ENCODE peak calls at places on chromosomes 7 and 10, in five cellular contexts. Q, Y, X, T and G are unnamed samples.

GRCh38 chr10:97574374-97575100 is 2.0 kb downstream of the ANKRD2 start:
- DNase-seq in Q (peak; percentile 42), X (peak; percentile 87), Y (no peak), T (peak; percentile 64), G (peak; percentile 66)

GRCh38 chr7:159020987-159021386 is 123.7 kb downstream of the VIPR2 start:
- DNase-seq in Q (no peak), Y (no peak), X (no peak), T (no peak), G (no peak)

GRCh38 chr7:68820321-68820720 is 778.0 kb upstream of the AUTS2 start:
- DNase-seq in Y (no peak), Q (no peak), X (no peak), T (no peak), G (no peak)

GRCh38 chr7:129143724-129144094 is 798 bp upstream of the TSPAN33 start:
- DNase-seq in Q (no peak), T (no peak), Y (no peak), X (no peak), G (no peak)

GRCh38 chr7:42645906-42646305 is 266.0 kb downstream of the C7orf25 start:
- DNase-seq in X (no peak), T (no peak), Y (no peak), Q (no peak), G (no peak)

GRCh38 chr10:114544045-114544659 is 113.9 kb downstream of the ABLIM1 start:
- DNase-seq in Q (no peak), Y (no peak), X (peak; percentile 49), T (peak; percentile 93), G (no peak)

GRCh38 chr10:22669163-22669711 is 45.1 kb downstream of the PIP4K2A start:
- DNase-seq in Y (no peak), T (no peak), X (no peak), Q (no peak), G (no peak)

GRCh38 chr10:93126484-93127052 is 52.9 kb downstream of the CYP26A1 start:
- DNase-seq in Q (no peak), Y (no peak), T (no peak), X (no peak), G (peak; percentile 8)

GRCh38 chr10:129945941-129946760 is 17.9 kb downstream of the EBF3 start:
- DNase-seq in T (peak; percentile 23), Q (peak; percentile 38), Y (peak; percentile 19), X (no peak), G (no peak)

DNA sequence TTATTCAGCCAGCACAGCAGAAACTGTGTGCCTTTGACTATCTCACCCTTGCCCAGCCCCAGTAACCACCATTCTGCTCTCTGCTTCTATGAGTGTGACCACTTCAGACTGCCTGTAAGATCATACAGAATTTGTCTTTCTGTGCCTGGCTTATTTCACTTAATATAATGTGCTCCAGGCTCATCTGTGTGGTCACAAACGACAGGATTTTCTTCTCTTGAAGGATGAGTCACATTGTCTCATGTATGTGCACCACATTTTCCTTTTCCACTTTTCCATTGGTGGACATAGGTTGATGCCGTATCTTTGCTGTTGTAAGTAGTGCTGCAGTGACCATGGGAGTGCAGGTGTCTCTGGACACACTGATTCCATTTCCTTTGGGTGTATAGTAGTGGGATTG is 122.5 kb upstream of the LANCL2 start:
- DNase-seq in T (no peak), Y (no peak), Q (peak; percentile 56), X (no peak), G (no peak)
- TF ChIP-seq POLR2A in T (no peak), Y (no peak), Q (no peak), X (no peak), G (no peak)

GRCh38 chr7:121081327-121081936 is 92.9 kb downstream of the CPED1 start:
- DNase-seq in Y (no peak), X (no peak), Q (peak; percentile 85), T (no peak), G (no peak)
- TF ChIP-seq POLR2A in Y (peak; percentile 13), X (no peak), Q (no peak), T (no peak), G (no peak)

GRCh38 chr10:102394801-102395676 is 466 bp upstream of the NFKB2 start:
- DNase-seq in X (peak; percentile 93), T (peak; percentile 97), Y (peak; percentile 84), Q (peak; percentile 87), G (peak; percentile 98)
- TF ChIP-seq POLR2A in X (peak; percentile 77), T (peak; percentile 61), Y (peak; percentile 77), Q (peak; percentile 86), G (no peak)

DNA sequence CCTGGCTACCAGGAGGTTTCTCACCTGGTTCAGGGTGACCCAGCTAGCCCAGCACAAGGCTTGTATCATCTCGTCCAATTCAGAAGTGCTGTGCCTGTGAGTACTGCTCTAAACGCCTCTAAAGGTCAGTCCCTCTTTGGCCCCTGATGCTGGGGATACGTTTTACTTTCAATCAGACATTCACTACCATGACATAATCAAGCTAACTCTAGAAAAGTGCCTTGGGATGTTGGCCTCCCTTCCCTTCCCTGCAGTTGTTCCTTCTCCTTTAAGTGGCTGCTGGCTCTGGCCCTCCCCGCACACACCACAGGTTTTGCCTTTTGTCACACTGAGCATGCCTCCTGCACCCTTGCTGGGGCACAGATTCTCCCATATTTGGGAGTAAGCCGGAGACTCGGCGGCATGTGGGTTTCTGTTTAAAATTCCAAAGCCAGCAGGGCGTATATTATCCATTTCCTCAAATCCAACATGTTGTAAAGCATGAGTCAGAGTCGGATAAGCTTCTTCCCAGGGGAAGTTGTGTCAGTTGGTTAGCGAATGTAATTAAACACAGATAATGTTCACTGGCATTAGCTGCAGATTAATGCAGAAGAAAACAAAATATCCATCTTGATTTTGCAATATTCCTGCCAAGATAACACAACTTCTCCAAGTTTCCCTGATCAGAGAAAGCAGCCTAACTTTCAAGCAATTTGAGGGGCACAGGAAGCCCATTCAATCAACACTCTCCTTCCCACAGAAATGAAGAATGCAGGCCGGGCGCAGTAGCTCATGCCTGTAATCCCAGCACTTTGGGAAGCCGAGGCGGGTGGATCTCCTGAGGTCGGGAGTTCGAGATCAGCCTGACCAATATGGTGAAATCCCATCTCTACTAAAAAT is 31.8 kb upstream of the VCL start:
- DNase-seq in Y (peak; percentile 43), Q (peak; percentile 99), X (peak; percentile 71), T (no peak), G (peak; percentile 92)
- TF ChIP-seq POLR2A in Y (peak; percentile 30), Q (no peak), X (no peak), T (no peak), G (no peak)

DNA sequence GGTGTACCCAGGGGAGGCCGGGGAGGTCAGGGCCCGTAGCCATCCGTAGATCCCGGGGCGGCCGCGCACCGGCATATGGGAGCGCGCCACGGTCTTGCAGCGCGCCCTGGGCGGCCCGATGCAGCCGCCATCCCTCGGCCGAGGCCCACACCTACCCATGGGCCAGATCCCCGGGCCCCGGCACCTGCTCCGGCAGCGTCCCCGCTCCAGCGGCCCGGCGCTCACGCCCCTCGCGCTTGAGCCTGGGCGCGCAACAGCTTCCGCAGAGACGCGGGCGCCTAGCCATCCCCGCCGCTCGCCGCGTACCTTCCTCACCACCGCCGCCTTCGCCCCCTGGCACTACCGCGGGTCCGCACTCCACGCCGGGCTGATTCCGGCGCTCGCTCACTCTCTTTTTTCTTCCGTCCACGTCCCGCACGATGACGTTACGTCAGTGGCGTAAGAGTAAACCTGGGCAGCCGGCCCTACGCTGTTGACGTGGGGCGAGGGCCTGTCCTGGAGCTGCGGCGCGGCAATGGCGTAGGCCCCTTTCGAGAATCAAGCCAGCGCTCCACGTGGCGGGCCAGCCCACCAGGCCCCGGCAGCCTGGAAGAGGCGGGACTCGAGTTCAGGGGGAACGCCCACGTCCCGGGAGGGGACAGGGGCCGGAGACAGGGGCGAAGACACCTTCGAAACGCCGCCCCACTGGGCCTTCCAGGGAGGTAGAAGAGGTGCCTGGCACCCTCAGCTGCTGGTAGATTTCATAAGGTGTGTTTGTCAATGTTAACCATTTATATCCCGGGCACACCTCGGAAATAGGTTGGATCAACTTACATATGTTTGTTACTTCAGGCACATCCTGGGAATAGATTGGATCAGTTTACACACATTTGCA is at the start of gene ALDH18A1:
- DNase-seq in X (peak; percentile 91), Y (peak; percentile 81), T (peak; percentile 97), Q (peak; percentile 89), G (peak; percentile 84)
- TF ChIP-seq POLR2A in X (no peak), Y (no peak), T (no peak), Q (peak; percentile 58), G (no peak)

DNA sequence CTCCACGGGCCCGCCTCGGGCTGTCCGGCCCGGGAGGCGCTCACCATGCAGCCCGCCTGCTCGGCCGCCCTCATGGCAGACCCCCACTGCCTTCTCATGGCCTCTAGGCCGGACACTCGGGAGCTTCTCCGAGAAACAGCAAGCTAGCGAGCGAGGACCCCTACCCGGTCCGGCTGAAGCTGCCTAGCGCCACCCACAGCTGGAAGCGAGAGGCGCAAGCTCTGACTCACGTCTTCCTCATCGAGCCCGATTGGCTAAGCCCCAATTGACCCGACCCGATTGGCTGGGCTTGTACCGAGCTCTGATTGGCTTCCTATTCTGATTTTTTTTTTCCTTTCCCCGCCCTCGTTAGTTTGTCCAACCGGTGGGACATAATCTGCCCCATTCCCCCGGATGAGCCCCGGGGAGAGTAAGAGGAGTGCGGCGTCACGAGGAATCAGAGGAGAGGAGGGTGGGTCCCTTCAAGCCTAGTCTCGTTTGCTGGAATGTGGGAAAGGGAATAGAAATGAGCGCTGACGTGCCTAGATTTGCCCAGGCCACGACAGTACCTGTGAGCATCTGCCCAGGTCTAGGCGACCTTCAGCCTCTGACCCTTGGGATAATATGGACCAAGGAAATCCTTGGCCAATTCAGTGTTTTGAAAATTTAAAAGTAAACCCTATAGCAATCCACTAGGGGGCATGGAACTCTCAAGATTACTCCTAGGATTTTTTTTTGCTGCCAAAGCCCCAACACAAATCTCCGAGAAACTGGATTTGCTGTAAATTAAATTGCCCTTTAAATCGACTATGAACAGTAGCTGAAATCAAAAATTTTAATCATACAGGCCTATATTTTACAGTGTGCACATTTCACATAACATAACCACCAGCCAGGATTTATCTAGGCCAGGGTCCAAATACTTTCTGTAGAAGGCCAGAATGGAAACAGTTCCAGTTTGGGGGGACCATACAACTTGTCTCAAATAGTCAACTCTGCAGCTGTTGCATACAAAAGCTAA is at the start of gene TYSND1:
- DNase-seq in Q (peak; percentile 98), Y (peak; percentile 95), X (peak; percentile 97), T (peak; percentile 97), G (peak; percentile 98)
- TF ChIP-seq POLR2A in Q (peak; percentile 94), Y (peak; percentile 85), X (peak; percentile 52), T (no peak), G (no peak)

GRCh38 chr10:31603245-31604087 is 284.4 kb downstream of the ZEB1 start:
- DNase-seq in X (peak; percentile 98), T (peak; percentile 96), Y (peak; percentile 93), Q (peak; percentile 83), G (peak; percentile 94)
- TF ChIP-seq POLR2A in X (no peak), T (no peak), Y (peak; percentile 71), Q (no peak), G (no peak)

GRCh38 chr7:87541648-87542047 is 59.0 kb downstream of the ABCB1 start:
- DNase-seq in T (no peak), Q (no peak), Y (no peak), X (no peak), G (no peak)
- TF ChIP-seq POLR2A in T (no peak), Q (no peak), Y (no peak), X (no peak), G (no peak)